ENCODE peak calls at places on chromosomes 6 and 20, in nine cellular contexts. S is AG09309, W is T-helper 2 cell, Z is tibial artery, A is substantia nigra, U is aorta, L is EL, N is cardiac muscle cell, E is NCI-H510A treated with DMSO at 0.1 percent for 48 hours. K is an unnamed sample.

GRCh38 chr20:62999580-62999979 is 7.2 kb downstream of the BHLHE23 start:
- DNase-seq in L (no peak), U (no peak), A (no peak), S (no peak), W (no peak), Z (no peak), E (no peak), N (no peak), K (no peak)

GRCh38 chr20:7851031-7851490 is 89.2 kb downstream of the HAO1 start:
- DNase-seq in E (no peak), S (peak), A (no peak), N (peak), L (peak), W (no peak), Z (no peak), U (no peak), K (no peak)

GRCh38 chr20:49420292-49420691 is 62.2 kb downstream of the KCNB1 start:
- DNase-seq in A (no peak), Z (no peak), S (no peak), E (no peak), L (no peak), N (no peak), W (no peak), U (no peak), K (no peak)

GRCh38 chr20:63499333-63499969 is 568 bp upstream of the EEF1A2 start:
- DNase-seq in N (no peak), E (no peak), L (no peak), S (no peak), W (no peak), Z (no peak), U (no peak), A (no peak), K (no peak)

GRCh38 chr20:21432911-21433310 is 35.6 kb upstream of the NKX2-4 start:
- DNase-seq in Z (no peak), N (no peak), E (no peak), U (no peak), A (no peak), W (no peak), S (no peak), L (peak), K (no peak)

GRCh38 chr20:46035253-46035652 is 6.2 kb downstream of the SLC12A5 start:
- DNase-seq in U (no peak), L (no peak), E (no peak), A (no peak), N (no peak), W (no peak), S (no peak), Z (no peak), K (no peak)

GRCh38 chr6:16419636-16420331 is 181.4 kb downstream of the GMPR start:
- DNase-seq in L (no peak), E (no peak), S (no peak), W (no peak), Z (no peak), A (no peak), U (no peak), N (no peak), K (no peak)

GRCh38 chr20:56987992-56988391 is 278.4 kb downstream of the BMP7 start:
- DNase-seq in N (peak), S (no peak), U (no peak), Z (no peak), E (no peak), A (no peak), L (peak), W (no peak), K (no peak)

GRCh38 chr20:47664744-47665143 is 120.5 kb downstream of the SULF2 start:
- DNase-seq in A (no peak), U (no peak), S (no peak), W (no peak), Z (no peak), E (no peak), L (no peak), N (no peak), K (no peak)

GRCh38 chr6:123062645-123063044 is 66.6 kb downstream of the CLVS2 start:
- DNase-seq in A (no peak), Z (no peak), L (no peak), U (no peak), E (no peak), N (no peak), W (no peak), S (no peak), K (no peak)

GRCh38 chr6:165782812-165783211 is 119.8 kb upstream of the PDE10A start:
- DNase-seq in S (no peak), E (no peak), N (no peak), W (no peak), L (no peak), U (no peak), Z (no peak), A (no peak), K (no peak)

GRCh38 chr20:30912006-30912660 is 345.3 kb upstream of the DEFB115 start:
- DNase-seq in W (no peak), N (peak), Z (no peak), E (no peak), S (no peak), U (no peak), A (no peak), L (no peak), K (no peak)

GRCh38 chr6:6875818-6876470 is 231.8 kb upstream of the RREB1 start:
- DNase-seq in L (peak), E (no peak), Z (no peak), W (no peak), A (no peak), S (peak), U (no peak), N (peak), K (no peak)

GRCh38 chr6:85641522-85641915 is 1.2 kb downstream of the SYNCRIP start:
- DNase-seq in U (no peak), A (no peak), S (no peak), Z (no peak), E (no peak), N (no peak), W (no peak), L (peak), K (no peak)

GRCh38 chr6:57040011-57040410 is 6.5 kb upstream of the KIAA1586 start:
- DNase-seq in W (no peak), L (no peak), N (no peak), A (no peak), E (no peak), Z (no peak), U (no peak), S (no peak), K (no peak)

GRCh38 chr6:44020148-44020547 is 107.1 kb downstream of the MRPL14 start:
- DNase-seq in L (no peak), W (no peak), U (no peak), N (peak), S (no peak), E (no peak), Z (peak), A (no peak), K (no peak)

GRCh38 chr6:79737172-79737571 is 106.0 kb downstream of the SH3BGRL2 start:
- DNase-seq in S (no peak), U (no peak), L (no peak), N (peak), A (no peak), E (no peak), Z (no peak), W (no peak), K (no peak)

GRCh38 chr6:81144346-81144745 is 608.1 kb downstream of the TENT5A start:
- DNase-seq in E (no peak), L (peak), A (no peak), W (no peak), U (no peak), N (no peak), S (no peak), Z (no peak), K (no peak)

GRCh38 chr6:143863754-143864153 is 520 bp upstream of the ZC2HC1B start:
- DNase-seq in L (no peak), Z (no peak), W (no peak), A (no peak), N (no peak), S (no peak), E (no peak), U (no peak), K (no peak)

GRCh38 chr20:50043573-50044352 is 61.0 kb downstream of the SNAI1 start:
- DNase-seq in U (no peak), W (no peak), L (peak), E (no peak), Z (no peak), S (no peak), A (no peak), N (no peak), K (no peak)

GRCh38 chr6:26158581-26159416 is 71.6 kb downstream of the HFE start:
- DNase-seq in L (peak), Z (peak), W (peak), U (peak), A (peak), E (peak), S (no peak), N (peak), K (peak)

GRCh38 chr20:63224272-63225081 is 8.5 kb upstream of the YTHDF1 start:
- DNase-seq in N (peak), Z (no peak), A (peak), U (peak), W (no peak), E (peak), S (no peak), L (peak), K (no peak)

GRCh38 chr6:36386495-36387439 is 702 bp downstream of the ETV7 start:
- DNase-seq in U (peak), A (no peak), L (peak), E (peak), N (peak), S (peak), Z (peak), W (no peak), K (peak)

GRCh38 chr6:163637524-163637923 is 223.0 kb downstream of the QKI start:
- DNase-seq in L (no peak), U (no peak), N (no peak), E (no peak), A (no peak), Z (no peak), S (no peak), W (no peak), K (no peak)

K was measured in NCI-H187.